ENCODE peak calls at places on chromosome 9, in nine cellular contexts. One of them, this sample, is unnamed.

GRCh38 chr9:120718328-120718727 is 4.1 kb upstream of the MEGF9 start:
- DNase-seq in GM12891: no peak
- DNase-seq in SK-N-SH: no peak
- DNase-seq in HCT116: no peak
- DNase-seq in K562: no peak
- DNase-seq in H1: no peak
- DNase-seq in spleen: no peak
- DNase-seq in breast epithelium: no peak
- DNase-seq in prostate gland: no peak
- DNase-seq in this sample: no peak

GRCh38 chr9:93955356-93956182 is 414 bp upstream of the BARX1 start:
- DNase-seq in GM12891: no peak
- DNase-seq in SK-N-SH: peak; percentile 58
- DNase-seq in HCT116: no peak
- DNase-seq in K562: no peak
- DNase-seq in H1: peak; percentile 79
- DNase-seq in spleen: no peak
- DNase-seq in breast epithelium: no peak
- DNase-seq in prostate gland: no peak
- DNase-seq in this sample: no peak

GRCh38 chr9:83598487-83598886 is 24.5 kb upstream of the IDNK start:
- DNase-seq in GM12891: no peak
- DNase-seq in SK-N-SH: no peak
- DNase-seq in HCT116: no peak
- DNase-seq in K562: no peak
- DNase-seq in H1: no peak
- DNase-seq in spleen: no peak
- DNase-seq in breast epithelium: no peak
- DNase-seq in prostate gland: no peak
- DNase-seq in this sample: no peak

GRCh38 chr9:19461135-19461534 is 52.3 kb downstream of the ACER2 start:
- DNase-seq in GM12891: no peak
- DNase-seq in SK-N-SH: no peak
- DNase-seq in HCT116: no peak
- DNase-seq in K562: no peak
- DNase-seq in H1: no peak
- DNase-seq in spleen: no peak
- DNase-seq in breast epithelium: no peak
- DNase-seq in prostate gland: no peak
- DNase-seq in this sample: no peak

GRCh38 chr9:135173066-135173465 is 85.6 kb downstream of the OLFM1 start:
- DNase-seq in GM12891: no peak
- DNase-seq in SK-N-SH: no peak
- DNase-seq in HCT116: no peak
- DNase-seq in K562: no peak
- DNase-seq in H1: no peak
- DNase-seq in spleen: no peak
- DNase-seq in breast epithelium: no peak
- DNase-seq in prostate gland: no peak
- DNase-seq in this sample: no peak

GRCh38 chr9:138078846-138079245 is 201.3 kb downstream of the CACNA1B start:
- DNase-seq in GM12891: no peak
- DNase-seq in SK-N-SH: peak; percentile 1
- DNase-seq in HCT116: no peak
- DNase-seq in K562: no peak
- DNase-seq in H1: no peak
- DNase-seq in spleen: no peak
- DNase-seq in breast epithelium: no peak
- DNase-seq in prostate gland: no peak
- DNase-seq in this sample: no peak

GRCh38 chr9:114361542-114361941 is 26.2 kb downstream of the AKNA start:
- DNase-seq in GM12891: no peak
- DNase-seq in SK-N-SH: no peak
- DNase-seq in HCT116: no peak
- DNase-seq in K562: no peak
- DNase-seq in H1: no peak
- DNase-seq in spleen: no peak
- DNase-seq in breast epithelium: no peak
- DNase-seq in prostate gland: no peak
- DNase-seq in this sample: no peak

GRCh38 chr9:83238871-83239624 is 176.1 kb upstream of the RASEF start:
- DNase-seq in GM12891: no peak
- DNase-seq in SK-N-SH: no peak
- DNase-seq in HCT116: no peak
- DNase-seq in K562: no peak
- DNase-seq in H1: no peak
- DNase-seq in spleen: no peak
- DNase-seq in breast epithelium: no peak
- DNase-seq in prostate gland: no peak
- DNase-seq in this sample: no peak

GRCh38 chr9:137129089-137129455 is 9.9 kb upstream of the GRIN1 start:
- DNase-seq in GM12891: no peak
- DNase-seq in SK-N-SH: peak; percentile 50
- DNase-seq in HCT116: no peak
- DNase-seq in K562: peak; percentile 72
- DNase-seq in H1: no peak
- DNase-seq in spleen: no peak
- DNase-seq in breast epithelium: no peak
- DNase-seq in prostate gland: no peak
- DNase-seq in this sample: no peak

GRCh38 chr9:33458444-33458843 is 11.1 kb upstream of the AQP3 start:
- DNase-seq in GM12891: no peak
- DNase-seq in SK-N-SH: no peak
- DNase-seq in HCT116: peak; percentile 75
- DNase-seq in K562: no peak
- DNase-seq in H1: no peak
- DNase-seq in spleen: no peak
- DNase-seq in breast epithelium: no peak
- DNase-seq in prostate gland: no peak
- DNase-seq in this sample: no peak

GRCh38 chr9:117273612-117274011 is 141.2 kb downstream of the ASTN2 start:
- DNase-seq in GM12891: no peak
- DNase-seq in SK-N-SH: no peak
- DNase-seq in HCT116: no peak
- DNase-seq in K562: no peak
- DNase-seq in H1: no peak
- DNase-seq in spleen: no peak
- DNase-seq in breast epithelium: no peak
- DNase-seq in prostate gland: no peak
- DNase-seq in this sample: no peak

GRCh38 chr9:38048319-38048969 is 20.6 kb downstream of the SHB start:
- DNase-seq in GM12891: no peak
- DNase-seq in SK-N-SH: no peak
- DNase-seq in HCT116: no peak
- DNase-seq in K562: no peak
- DNase-seq in H1: no peak
- DNase-seq in spleen: no peak
- DNase-seq in breast epithelium: no peak
- DNase-seq in prostate gland: no peak
- DNase-seq in this sample: no peak

GRCh38 chr9:38043931-38044623 is 24.9 kb downstream of the SHB start:
- DNase-seq in GM12891: no peak
- DNase-seq in SK-N-SH: no peak
- DNase-seq in HCT116: no peak
- DNase-seq in K562: no peak
- DNase-seq in H1: no peak
- DNase-seq in spleen: no peak
- DNase-seq in breast epithelium: peak; percentile 60
- DNase-seq in prostate gland: peak; percentile 62
- DNase-seq in this sample: no peak

GRCh38 chr9:38046669-38047300 is 22.2 kb downstream of the SHB start:
- DNase-seq in GM12891: no peak
- DNase-seq in SK-N-SH: no peak
- DNase-seq in HCT116: peak; percentile 77
- DNase-seq in K562: no peak
- DNase-seq in H1: no peak
- DNase-seq in spleen: no peak
- DNase-seq in breast epithelium: peak; percentile 94
- DNase-seq in prostate gland: peak; percentile 94
- DNase-seq in this sample: no peak

GRCh38 chr9:38044706-38045105 is 24.3 kb downstream of the SHB start:
- DNase-seq in GM12891: no peak
- DNase-seq in SK-N-SH: no peak
- DNase-seq in HCT116: no peak
- DNase-seq in K562: no peak
- DNase-seq in H1: no peak
- DNase-seq in spleen: no peak
- DNase-seq in breast epithelium: no peak
- DNase-seq in prostate gland: no peak
- DNase-seq in this sample: no peak

DNA sequence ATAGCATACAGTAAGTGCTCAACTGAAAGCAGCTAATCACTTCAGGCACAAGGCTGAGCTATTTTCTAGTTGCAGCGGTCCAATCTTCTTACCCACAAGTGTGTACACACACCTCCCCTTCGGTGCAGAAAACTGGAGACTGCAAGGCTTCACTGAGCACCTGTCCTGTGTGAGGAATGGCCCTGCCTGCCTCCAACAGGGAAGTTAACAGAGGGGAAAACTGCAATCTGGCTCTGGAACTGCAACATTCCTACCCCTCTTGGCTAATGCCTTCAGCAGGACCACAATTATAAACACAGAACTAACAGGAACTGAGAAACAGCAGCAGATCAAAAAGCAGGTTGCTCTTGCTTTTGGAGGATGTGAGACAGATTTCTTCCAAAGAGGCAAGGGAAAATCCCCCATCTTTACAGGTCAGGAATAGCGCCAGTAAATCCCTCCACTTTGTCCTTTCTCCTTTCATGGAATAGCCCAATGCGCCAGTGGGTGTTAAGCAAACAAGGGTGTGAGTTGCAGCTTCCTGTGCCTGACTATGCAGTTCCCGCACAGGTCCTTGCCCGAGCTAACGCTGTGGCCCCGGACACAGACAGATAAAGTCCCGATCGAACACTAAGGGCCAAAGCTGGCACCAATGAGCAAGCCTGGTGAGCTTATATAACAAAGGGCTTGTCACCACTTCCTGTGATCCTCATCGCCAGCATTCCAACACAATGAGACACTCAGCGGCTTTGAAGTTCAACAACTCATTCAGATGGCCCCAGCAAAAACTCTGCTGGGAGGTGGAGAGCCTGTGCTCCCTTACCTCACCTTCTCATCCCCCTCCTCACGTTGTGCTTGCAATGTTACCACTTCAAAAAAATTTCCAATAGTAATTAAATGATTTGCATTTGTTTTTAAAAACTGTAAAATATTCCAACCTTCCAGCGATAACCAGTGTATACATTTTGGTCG is 21.5 kb downstream of the SHB start:
- DNase-seq in GM12891: no peak
- DNase-seq in SK-N-SH: no peak
- DNase-seq in HCT116: peak; percentile 93
- DNase-seq in K562: peak; percentile 73
- DNase-seq in H1: peak; percentile 63
- DNase-seq in spleen: no peak
- DNase-seq in breast epithelium: peak; percentile 88
- DNase-seq in prostate gland: peak; percentile 74
- DNase-seq in this sample: no peak
- TF ChIP-seq POLR2AphosphoS5 in GM12891: no peak
- TF ChIP-seq POLR2AphosphoS5 in SK-N-SH: no peak
- TF ChIP-seq POLR2AphosphoS5 in HCT116: peak; percentile 65
- TF ChIP-seq POLR2AphosphoS5 in K562: no peak
- TF ChIP-seq POLR2AphosphoS5 in H1: no peak
- TF ChIP-seq POLR2AphosphoS5 in spleen: peak; percentile 44
- TF ChIP-seq POLR2AphosphoS5 in breast epithelium: peak; percentile 44
- TF ChIP-seq POLR2AphosphoS5 in prostate gland: peak; percentile 71
- TF ChIP-seq POLR2AphosphoS5 in this sample: no peak

GRCh38 chr9:133478851-133479711 is at the start of gene SLC2A6:
- DNase-seq in GM12891: peak; percentile 99
- DNase-seq in SK-N-SH: peak; percentile 98
- DNase-seq in HCT116: no peak
- DNase-seq in K562: peak; percentile 79
- DNase-seq in H1: peak; percentile 94
- DNase-seq in spleen: peak; percentile 98
- DNase-seq in breast epithelium: peak; percentile 59
- DNase-seq in prostate gland: peak; percentile 76
- DNase-seq in this sample: peak; percentile 98
- TF ChIP-seq POLR2AphosphoS5 in GM12891: no peak
- TF ChIP-seq POLR2AphosphoS5 in SK-N-SH: peak; percentile 66
- TF ChIP-seq POLR2AphosphoS5 in HCT116: peak; percentile 85
- TF ChIP-seq POLR2AphosphoS5 in K562: no peak
- TF ChIP-seq POLR2AphosphoS5 in H1: no peak
- TF ChIP-seq POLR2AphosphoS5 in spleen: peak; percentile 81
- TF ChIP-seq POLR2AphosphoS5 in breast epithelium: no peak
- TF ChIP-seq POLR2AphosphoS5 in prostate gland: no peak
- TF ChIP-seq POLR2AphosphoS5 in this sample: no peak

DNA sequence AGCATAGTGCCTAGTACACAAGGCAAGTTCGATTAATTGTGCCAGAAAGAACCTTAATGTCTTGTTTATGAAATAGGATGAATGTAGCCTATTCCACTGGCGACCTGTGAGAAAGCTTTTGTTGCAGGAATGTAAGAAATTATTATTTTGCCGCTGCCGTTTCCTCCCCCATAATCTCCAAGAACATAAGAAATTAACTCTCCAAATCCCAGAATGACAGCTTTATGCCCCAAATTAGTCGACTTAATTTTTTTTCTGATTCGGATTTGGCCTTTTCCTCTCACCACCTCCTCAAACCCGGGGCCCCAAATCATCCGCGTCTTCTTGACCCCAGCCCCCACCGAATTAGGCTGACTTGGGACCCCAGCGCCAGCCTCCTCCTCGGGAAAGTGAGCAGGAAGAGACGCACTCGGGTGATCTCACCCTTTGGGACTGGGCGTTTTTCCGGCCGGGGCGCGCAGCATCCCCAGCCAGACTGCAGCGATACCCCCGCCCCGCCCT is 685 bp upstream of the SPTAN1 start:
- DNase-seq in GM12891: no peak
- DNase-seq in SK-N-SH: no peak
- DNase-seq in HCT116: no peak
- DNase-seq in K562: no peak
- DNase-seq in H1: no peak
- DNase-seq in spleen: no peak
- DNase-seq in breast epithelium: no peak
- DNase-seq in prostate gland: no peak
- DNase-seq in this sample: no peak
- TF ChIP-seq POLR2AphosphoS5 in GM12891: no peak
- TF ChIP-seq POLR2AphosphoS5 in SK-N-SH: no peak
- TF ChIP-seq POLR2AphosphoS5 in HCT116: no peak
- TF ChIP-seq POLR2AphosphoS5 in K562: no peak
- TF ChIP-seq POLR2AphosphoS5 in H1: no peak
- TF ChIP-seq POLR2AphosphoS5 in spleen: peak; percentile 82
- TF ChIP-seq POLR2AphosphoS5 in breast epithelium: peak; percentile 72
- TF ChIP-seq POLR2AphosphoS5 in prostate gland: no peak
- TF ChIP-seq POLR2AphosphoS5 in this sample: no peak

GRCh38 chr9:122442568-122442967 is 35.2 kb downstream of the OR1J1 start:
- DNase-seq in GM12891: no peak
- DNase-seq in SK-N-SH: no peak
- DNase-seq in HCT116: no peak
- DNase-seq in K562: no peak
- DNase-seq in H1: no peak
- DNase-seq in spleen: no peak
- DNase-seq in breast epithelium: no peak
- DNase-seq in prostate gland: no peak
- DNase-seq in this sample: no peak

GRCh38 chr9:122445155-122445749 is 32.5 kb downstream of the OR1J1 start:
- DNase-seq in GM12891: no peak
- DNase-seq in SK-N-SH: no peak
- DNase-seq in HCT116: no peak
- DNase-seq in K562: no peak
- DNase-seq in H1: no peak
- DNase-seq in spleen: no peak
- DNase-seq in breast epithelium: no peak
- DNase-seq in prostate gland: no peak
- DNase-seq in this sample: no peak

GRCh38 chr9:122446819-122447484 is 30.8 kb downstream of the OR1J1 start:
- DNase-seq in GM12891: no peak
- DNase-seq in SK-N-SH: no peak
- DNase-seq in HCT116: no peak
- DNase-seq in K562: peak; percentile 81
- DNase-seq in H1: no peak
- DNase-seq in spleen: no peak
- DNase-seq in breast epithelium: no peak
- DNase-seq in prostate gland: no peak
- DNase-seq in this sample: no peak

GRCh38 chr9:122444366-122444765 is 33.4 kb downstream of the OR1J1 start:
- DNase-seq in GM12891: no peak
- DNase-seq in SK-N-SH: no peak
- DNase-seq in HCT116: no peak
- DNase-seq in K562: no peak
- DNase-seq in H1: no peak
- DNase-seq in spleen: no peak
- DNase-seq in breast epithelium: no peak
- DNase-seq in prostate gland: no peak
- DNase-seq in this sample: no peak
- TF ChIP-seq POLR2AphosphoS5 in GM12891: no peak
- TF ChIP-seq POLR2AphosphoS5 in SK-N-SH: no peak
- TF ChIP-seq POLR2AphosphoS5 in HCT116: no peak
- TF ChIP-seq POLR2AphosphoS5 in K562: no peak
- TF ChIP-seq POLR2AphosphoS5 in H1: no peak
- TF ChIP-seq POLR2AphosphoS5 in spleen: no peak
- TF ChIP-seq POLR2AphosphoS5 in breast epithelium: no peak
- TF ChIP-seq POLR2AphosphoS5 in prostate gland: no peak
- TF ChIP-seq POLR2AphosphoS5 in this sample: no peak

This sample was measured in GM12892.